ENCODE peak calls at places on chromosomes 4 and X, in six cellular contexts. One of them, this sample, is unnamed.

GRCh38 chrX:46665232-46666162 is 91.9 kb downstream of the CHST7 start:
- DNase-seq in SK-N-SH: no peak
- DNase-seq in activated T-cell treated with anti-CD3 and anti-CD28 coated beads, Interleukin-2, amount 50 U/mL, for 72 hours: peak; percentile 7
- DNase-seq in endodermal cell: no peak
- DNase-seq in PC-3: peak; percentile 70
- DNase-seq in D341Med: no peak
- DNase-seq in this sample: peak; percentile 28

GRCh38 chr4:136650541-136651277 is 881.6 kb downstream of the PCDH18 start:
- DNase-seq in SK-N-SH: no peak
- DNase-seq in activated T-cell treated with anti-CD3 and anti-CD28 coated beads, Interleukin-2, amount 50 U/mL, for 72 hours: no peak
- DNase-seq in endodermal cell: no peak
- DNase-seq in PC-3: peak; percentile 55
- DNase-seq in D341Med: no peak
- DNase-seq in this sample: peak; percentile 10

GRCh38 chr4:65580551-65580950 is 89.7 kb downstream of the EPHA5 start:
- DNase-seq in SK-N-SH: no peak
- DNase-seq in activated T-cell treated with anti-CD3 and anti-CD28 coated beads, Interleukin-2, amount 50 U/mL, for 72 hours: no peak
- DNase-seq in endodermal cell: no peak
- DNase-seq in PC-3: peak; percentile 31
- DNase-seq in D341Med: no peak
- DNase-seq in this sample: no peak

GRCh38 chr4:20416800-20417199 is 165.1 kb downstream of the SLIT2 start:
- DNase-seq in SK-N-SH: no peak
- DNase-seq in activated T-cell treated with anti-CD3 and anti-CD28 coated beads, Interleukin-2, amount 50 U/mL, for 72 hours: no peak
- DNase-seq in endodermal cell: no peak
- DNase-seq in PC-3: no peak
- DNase-seq in D341Med: no peak
- DNase-seq in this sample: no peak

GRCh38 chrX:2898861-2899512 is 30.2 kb downstream of the ARSD start:
- DNase-seq in SK-N-SH: no peak
- DNase-seq in activated T-cell treated with anti-CD3 and anti-CD28 coated beads, Interleukin-2, amount 50 U/mL, for 72 hours: no peak
- DNase-seq in endodermal cell: peak; percentile 38
- DNase-seq in PC-3: peak; percentile 75
- DNase-seq in D341Med: no peak
- DNase-seq in this sample: no peak

GRCh38 chr4:25937801-25938200 is 23.8 kb downstream of the SMIM20 start:
- DNase-seq in SK-N-SH: no peak
- DNase-seq in activated T-cell treated with anti-CD3 and anti-CD28 coated beads, Interleukin-2, amount 50 U/mL, for 72 hours: no peak
- DNase-seq in endodermal cell: no peak
- DNase-seq in PC-3: no peak
- DNase-seq in D341Med: no peak
- DNase-seq in this sample: peak; percentile 64

GRCh38 chrX:38959736-38960534 is 158.7 kb downstream of the MID1IP1 start:
- DNase-seq in SK-N-SH: no peak
- DNase-seq in activated T-cell treated with anti-CD3 and anti-CD28 coated beads, Interleukin-2, amount 50 U/mL, for 72 hours: no peak
- DNase-seq in endodermal cell: no peak
- DNase-seq in PC-3: no peak
- DNase-seq in D341Med: no peak
- DNase-seq in this sample: no peak

GRCh38 chrX:109125304-109125703 is 356.6 kb downstream of the GUCY2F start:
- DNase-seq in SK-N-SH: no peak
- DNase-seq in activated T-cell treated with anti-CD3 and anti-CD28 coated beads, Interleukin-2, amount 50 U/mL, for 72 hours: no peak
- DNase-seq in endodermal cell: peak; percentile 52
- DNase-seq in PC-3: no peak
- DNase-seq in D341Med: no peak
- DNase-seq in this sample: no peak

GRCh38 chr4:110614981-110615365 is 7.9 kb downstream of the PITX2 start:
- DNase-seq in SK-N-SH: no peak
- DNase-seq in activated T-cell treated with anti-CD3 and anti-CD28 coated beads, Interleukin-2, amount 50 U/mL, for 72 hours: no peak
- DNase-seq in endodermal cell: peak; percentile 75
- DNase-seq in PC-3: no peak
- DNase-seq in D341Med: no peak
- DNase-seq in this sample: no peak